ENCODE peak calls at places on chromosome 7, in ten cellular contexts. L is LNCaP clone FGC, G is BJ, M is fibroblast of the aortic adventitia, D is fibroblast of lung, C is heart right ventricle, A is tibial artery, E is A549, B is RWPE2, Z is cardiac muscle cell. Y is an unnamed sample.
A peak's percentile ranks its signal among the peaks of the same experiment; 100 is the strongest.

GRCh38 chr7:18350678-18351077 is 144.9 kb upstream of the HDAC9 start:
- DNase-seq in C (no peak), M (no peak), D (no peak), L (no peak), A (no peak), E (no peak), B (no peak), Z (no peak), G (no peak), Y (no peak)

GRCh38 chr7:41045556-41046123 is 657.2 kb downstream of the INHBA start:
- DNase-seq in A (no peak), Z (no peak), G (no peak), B (no peak), L (peak; percentile 90), M (no peak), E (no peak), C (no peak), D (no peak), Y (no peak)

GRCh38 chr7:101853684-101854083 is 36.3 kb downstream of the CUX1 start:
- DNase-seq in L (no peak), C (no peak), M (no peak), B (no peak), E (no peak), G (no peak), D (no peak), Z (no peak), A (no peak), Y (no peak)

GRCh38 chr7:66930341-66930740 is 9.3 kb downstream of the TMEM248 start:
- DNase-seq in Z (peak; percentile 22), A (no peak), M (peak; percentile 21), L (no peak), E (no peak), B (no peak), C (no peak), G (no peak), D (peak; percentile 36), Y (no peak)

GRCh38 chr7:30330134-30331111 is 46.0 kb downstream of the ZNRF2 start:
- DNase-seq in Z (no peak), M (no peak), C (no peak), L (peak; percentile 91), E (no peak), G (no peak), B (no peak), A (no peak), D (peak; percentile 28), Y (no peak)

GRCh38 chr7:123296965-123297364 is 97.2 kb upstream of the SLC13A1 start:
- DNase-seq in C (no peak), D (no peak), M (no peak), L (no peak), B (no peak), Z (no peak), G (no peak), A (no peak), E (no peak), Y (no peak)

GRCh38 chr7:23298141-23298851 is 843 bp upstream of the MALSU1 start:
- DNase-seq in Z (peak; percentile 84), M (peak; percentile 86), B (no peak), A (no peak), D (peak; percentile 81), E (peak; percentile 29), L (no peak), G (no peak), C (peak; percentile 9), Y (no peak)

GRCh38 chr7:37118029-37118428 is 330.6 kb downstream of the ELMO1 start:
- DNase-seq in E (no peak), G (no peak), M (no peak), D (no peak), C (no peak), Z (no peak), L (no peak), B (no peak), A (no peak), Y (no peak)

GRCh38 chr7:100899432-100899831 is 3.7 kb upstream of the ACHE start:
- DNase-seq in L (no peak), E (no peak), C (no peak), D (no peak), G (no peak), B (no peak), M (no peak), Z (no peak), A (no peak), Y (no peak)

GRCh38 chr7:108771853-108772252 is 202.2 kb downstream of the DNAJB9 start:
- DNase-seq in E (no peak), M (no peak), D (no peak), G (no peak), B (no peak), A (no peak), C (no peak), Z (no peak), L (no peak), Y (no peak)
- TF ChIP-seq CTCF in E (no peak), M (no peak), D (no peak), G (no peak), B (no peak), A (no peak), C (no peak), Z (no peak), L (no peak), Y (no peak)

GRCh38 chr7:47581821-47582747 is at the start of gene TNS3:
- DNase-seq in C (no peak), M (peak; percentile 43), Z (peak; percentile 54), L (no peak), A (peak; percentile 81), E (no peak), G (no peak), B (no peak), D (no peak), Y (no peak)

GRCh38 chr7:47580811-47581331 is 1.0 kb downstream of the TNS3 start:
- DNase-seq in M (peak; percentile 32), B (no peak), C (no peak), G (no peak), L (no peak), A (no peak), Z (no peak), E (no peak), D (no peak), Y (no peak)

GRCh38 chr7:47582748-47583740 is 1.1 kb upstream of the TNS3 start:
- DNase-seq in Z (no peak), C (no peak), A (peak; percentile 83), E (no peak), L (no peak), M (peak; percentile 58), B (no peak), D (peak; percentile 79), G (no peak), Y (no peak)

GRCh38 chr7:47580175-47580701 is 1.7 kb downstream of the TNS3 start:
- DNase-seq in M (peak; percentile 38), A (no peak), D (peak; percentile 50), E (no peak), C (no peak), B (no peak), Z (peak; percentile 41), G (no peak), L (no peak), Y (no peak)

DNA sequence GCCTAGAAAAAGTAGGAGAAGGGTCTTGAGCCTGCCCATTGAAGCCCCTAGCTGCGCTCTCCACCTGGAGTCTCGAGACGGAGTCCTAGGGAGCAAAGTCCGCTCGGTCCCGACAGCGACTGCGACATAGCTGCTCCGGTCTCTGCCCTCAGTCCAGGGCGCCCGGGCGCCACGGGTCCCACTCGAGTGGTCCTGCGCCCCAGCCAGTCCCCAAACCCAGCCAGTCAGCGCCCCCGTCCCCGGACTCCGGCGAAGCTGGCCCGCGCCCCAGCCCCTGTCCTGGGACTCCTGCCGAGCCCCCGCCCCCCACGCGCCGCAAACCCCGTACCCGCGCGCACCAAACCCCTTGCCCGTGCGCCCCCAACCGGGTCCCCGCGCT is 480 bp downstream of the TNS3 start:
- DNase-seq in Z (no peak), B (no peak), A (no peak), G (no peak), M (peak; percentile 19), L (no peak), C (no peak), E (no peak), D (no peak), Y (no peak)
- H3K4me3 ChIP-seq in Z (peak overlapping the region; percentile 61), B (peak overlapping the region; percentile 83), A (peak overlapping the region; percentile 72), G (peak overlapping the region; percentile 77), M (peak overlapping the region; percentile 93), L (peak overlapping the region; percentile 40), C (peak overlapping the region; percentile 80), E (peak overlapping the region; percentile 83), D (peak overlapping the region; percentile 89), Y (peak overlapping the region; percentile 91)

GRCh38 chr7:199465-200249 is 7.3 kb downstream of the FAM20C start:
- DNase-seq in B (no peak), G (no peak), D (no peak), A (no peak), E (no peak), L (no peak), Z (no peak), C (no peak), M (no peak), Y (no peak)

GRCh38 chr7:204326-204725 is 12.0 kb downstream of the FAM20C start:
- DNase-seq in D (peak; percentile 6), E (no peak), G (no peak), Z (no peak), M (no peak), A (no peak), L (no peak), C (no peak), B (no peak), Y (no peak)

GRCh38 chr7:200290-200689 is 7.9 kb downstream of the FAM20C start:
- DNase-seq in C (no peak), E (no peak), L (no peak), M (no peak), A (no peak), Z (no peak), B (no peak), G (no peak), D (no peak), Y (no peak)

GRCh38 chr7:197413-198335 is 5.3 kb downstream of the FAM20C start:
- DNase-seq in D (no peak), C (no peak), A (no peak), B (no peak), M (no peak), E (no peak), L (no peak), G (no peak), Z (no peak), Y (no peak)

DNA sequence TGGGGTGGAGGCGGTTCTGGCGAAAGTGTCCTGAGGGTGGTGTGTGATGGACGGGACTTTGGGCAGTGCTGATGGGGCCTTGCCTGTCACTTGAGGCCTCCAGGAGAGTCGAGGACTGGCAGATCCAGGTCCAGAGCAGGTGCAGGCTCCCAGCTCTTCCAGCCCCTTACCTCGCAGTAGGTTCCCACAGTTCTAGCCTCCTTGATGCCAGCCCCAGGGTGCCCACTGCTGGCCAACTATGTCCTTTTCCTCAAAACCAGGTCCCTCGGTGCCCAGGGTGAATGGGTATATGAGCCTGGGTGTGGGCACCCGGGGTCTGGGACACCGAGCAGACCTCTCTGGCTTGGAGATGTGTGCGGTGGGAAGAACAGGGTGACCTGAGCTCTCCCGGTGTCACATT is 8.3 kb downstream of the FAM20C start:
- DNase-seq in E (no peak), D (no peak), A (no peak), M (no peak), B (no peak), G (no peak), C (no peak), Z (no peak), L (no peak), Y (no peak)
- TF ChIP-seq CTCF in E (no peak), D (no peak), A (no peak), M (peak; percentile 23), B (peak; percentile 15), G (no peak), C (no peak), Z (peak; percentile 5), L (peak; percentile 28), Y (peak; percentile 44)

GRCh38 chr7:89458076-89458475 is 662.5 kb upstream of the TEX47 start:
- DNase-seq in C (no peak), E (no peak), D (no peak), B (no peak), L (no peak), Z (no peak), G (no peak), M (no peak), A (no peak), Y (no peak)

GRCh38 chr7:89456556-89456955 is 661.0 kb upstream of the TEX47 start:
- DNase-seq in E (no peak), Z (no peak), B (no peak), L (no peak), C (no peak), M (no peak), D (no peak), A (no peak), G (no peak), Y (no peak)
- H3K4me3 ChIP-seq in E (no peak overlapping the region), Z (no peak overlapping the region), B (no peak overlapping the region), L (no peak overlapping the region), C (no peak overlapping the region), M (no peak overlapping the region), D (no peak overlapping the region), A (no peak overlapping the region), G (no peak overlapping the region), Y (no peak overlapping the region)